ENCODE peak calls at places on chromosomes 2 and 18, in six cellular contexts. V is mesenchymal stem cell, A is fibroblast of mammary gland, Y is colonic mucosa, G is frontal cortex, I is T-helper 9 cell. T is an unnamed sample.

GRCh38 chr18:47912794-47913594 is 17.5 kb downstream of the SMAD2 start:
- DNase-seq in Y (no peak), G (no peak), V (peak), A (peak), I (no peak), T (no peak)

GRCh38 chr2:239603411-239604356 is 202.9 kb upstream of the HDAC4 start:
- DNase-seq in G (no peak), I (no peak), V (no peak), Y (peak), A (no peak), T (no peak)

GRCh38 chr18:72161686-72162085 is 382.5 kb downstream of the CBLN2 start:
- DNase-seq in G (no peak), I (no peak), V (no peak), A (peak), Y (no peak), T (no peak)

GRCh38 chr18:55229682-55230081 is 270.4 kb upstream of the CCDC68 start:
- DNase-seq in V (no peak), I (no peak), G (no peak), Y (no peak), A (no peak), T (no peak)

GRCh38 chr2:175175896-175176295 is 5.6 kb downstream of the ATP5MC3 start:
- DNase-seq in V (no peak), A (peak), Y (no peak), G (no peak), I (no peak), T (no peak)

GRCh38 chr18:70417847-70418246 is 129.0 kb downstream of the SOCS6 start:
- DNase-seq in A (no peak), I (no peak), Y (no peak), G (no peak), V (no peak), T (no peak)

GRCh38 chr2:238910751-238911351 is 63.0 kb downstream of the TWIST2 start:
- DNase-seq in A (no peak), G (no peak), V (no peak), Y (no peak), I (no peak), T (no peak)

GRCh38 chr18:54382076-54382475 is 24.4 kb downstream of the C18orf54 start:
- DNase-seq in V (no peak), Y (no peak), A (no peak), I (no peak), G (no peak), T (no peak)

GRCh38 chr2:54610700-54611099 is 112.8 kb upstream of the EML6 start:
- DNase-seq in G (no peak), A (no peak), Y (no peak), I (no peak), V (peak), T (no peak)

GRCh38 chr18:39341106-39341505 is 1775.5 kb upstream of the CELF4 start:
- DNase-seq in G (no peak), Y (no peak), A (no peak), V (no peak), I (no peak), T (no peak)

T was measured in T-helper 22 cell.